ENCODE peak calls at places on chromosomes 2 and 18, in nine cellular contexts. V, S, A, X, G, N, W, P and U are unnamed samples.

GRCh38 chr2:72713857-72714256 is 112.0 kb downstream of the EXOC6B start:
- DNase-seq in W (no peak), A (no peak), P (peak), S (no peak), G (no peak), X (no peak), V (no peak), N (no peak), U (no peak)

GRCh38 chr2:160596431-160596830 is 102.8 kb upstream of the RBMS1 start:
- DNase-seq in W (no peak), X (no peak), G (no peak), P (no peak), A (no peak), V (peak), N (no peak), S (no peak), U (no peak)

GRCh38 chr2:191618046-191618788 is 59.7 kb upstream of the NABP1 start:
- DNase-seq in N (no peak), X (no peak), V (no peak), A (no peak), W (no peak), P (no peak), S (no peak), G (no peak), U (no peak)

GRCh38 chr2:138105358-138105757 is 141.1 kb downstream of the HNMT start:
- DNase-seq in A (no peak), N (no peak), P (no peak), G (no peak), X (no peak), V (no peak), W (no peak), S (no peak), U (no peak)

GRCh38 chr2:105427485-105427884 is 28.6 kb upstream of the FHL2 start:
- DNase-seq in X (no peak), S (no peak), V (no peak), G (no peak), P (peak), W (no peak), A (no peak), N (no peak), U (no peak)

GRCh38 chr2:8059255-8059654 is 622.6 kb upstream of the ID2 start:
- DNase-seq in W (no peak), N (no peak), A (no peak), G (no peak), V (no peak), X (no peak), P (no peak), S (no peak), U (no peak)

GRCh38 chr2:177270531-177270930 is 6.0 kb upstream of the NFE2L2 start:
- DNase-seq in W (no peak), X (no peak), S (no peak), A (no peak), P (no peak), V (no peak), G (no peak), N (no peak), U (no peak)

GRCh38 chr18:76953186-76953982 is 131.0 kb downstream of the ZNF236 start:
- DNase-seq in N (peak), W (peak), P (no peak), G (no peak), X (no peak), A (peak), V (peak), S (no peak), U (no peak)

GRCh38 chr2:151882786-151883445 is 54.7 kb upstream of the ARL5A start:
- DNase-seq in S (no peak), W (no peak), P (no peak), N (no peak), G (no peak), A (no peak), X (no peak), V (no peak), U (no peak)

GRCh38 chr2:138476186-138476585 is 25.4 kb upstream of the SPOPL start:
- DNase-seq in N (no peak), A (no peak), G (no peak), P (no peak), W (no peak), S (no peak), V (no peak), X (peak), U (no peak)

GRCh38 chr2:113328043-113328442 is 49.3 kb upstream of the PAX8 start:
- DNase-seq in V (no peak), W (no peak), A (no peak), S (no peak), N (no peak), P (no peak), G (no peak), X (no peak), U (no peak)

GRCh38 chr18:37661061-37661460 is 95.5 kb upstream of the CELF4 start:
- DNase-seq in P (no peak), A (no peak), V (no peak), N (no peak), W (no peak), X (no peak), G (no peak), S (no peak), U (no peak)

GRCh38 chr2:241788572-241788971 is 11.9 kb downstream of the GAL3ST2 start:
- DNase-seq in A (no peak), W (no peak), S (no peak), X (no peak), P (no peak), V (no peak), N (no peak), G (no peak), U (no peak)

GRCh38 chr2:85444629-85445028 is 26.1 kb downstream of the SH2D6 start:
- DNase-seq in A (no peak), P (no peak), V (no peak), S (no peak), X (no peak), N (no peak), G (no peak), W (peak), U (no peak)

GRCh38 chr2:119253760-119254600 is 30.3 kb downstream of the STEAP3 start:
- DNase-seq in W (no peak), S (no peak), A (no peak), V (no peak), N (no peak), G (peak), X (no peak), P (no peak), U (no peak)

GRCh38 chr2:159379181-159379580 is 92.7 kb upstream of the WDSUB1 start:
- DNase-seq in N (no peak), X (no peak), G (no peak), A (no peak), P (no peak), S (no peak), W (no peak), V (no peak), U (no peak)

GRCh38 chr2:205998601-205999000 is 87.4 kb downstream of the INO80D start:
- DNase-seq in P (no peak), A (no peak), W (peak), N (no peak), G (no peak), V (no peak), S (no peak), X (no peak), U (no peak)

GRCh38 chr2:205996156-205996555 is 89.8 kb downstream of the INO80D start:
- DNase-seq in P (no peak), G (no peak), N (no peak), A (no peak), V (no peak), X (no peak), W (peak), S (no peak), U (no peak)

GRCh38 chr2:205994344-205994743 is 91.6 kb downstream of the INO80D start:
- DNase-seq in S (no peak), V (no peak), A (no peak), X (no peak), P (no peak), G (no peak), W (no peak), N (no peak), U (no peak)

GRCh38 chr2:205990104-205990503 is 95.9 kb downstream of the INO80D start:
- DNase-seq in G (no peak), W (no peak), P (no peak), S (no peak), V (no peak), A (no peak), N (no peak), X (no peak), U (no peak)

DNA sequence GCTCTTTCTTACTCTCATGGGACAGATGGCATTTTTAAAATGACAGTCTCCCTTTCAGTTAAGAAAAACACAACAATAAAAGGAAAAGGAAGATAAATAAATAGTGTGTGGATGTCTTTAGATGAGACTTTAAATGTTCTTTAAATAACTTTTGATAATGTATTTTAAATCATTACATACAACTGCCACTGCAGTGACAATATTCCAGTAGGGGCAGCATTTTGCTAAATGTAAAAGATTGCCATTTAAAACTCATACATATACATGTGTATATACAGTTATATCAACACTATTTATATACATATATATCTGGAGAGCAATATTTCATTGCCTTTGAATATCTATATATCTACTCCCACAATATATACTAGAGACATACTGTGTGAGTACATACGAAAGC is 90.7 kb downstream of the INO80D start:
- DNase-seq in P (no peak), S (no peak), N (no peak), W (no peak), A (no peak), X (no peak), G (no peak), V (no peak), U (no peak)
- TF ChIP-seq CTCF in P (no peak), S (peak), N (no peak), W (peak), A (no peak), X (peak), G (no peak), V (no peak), U (no peak)

DNA sequence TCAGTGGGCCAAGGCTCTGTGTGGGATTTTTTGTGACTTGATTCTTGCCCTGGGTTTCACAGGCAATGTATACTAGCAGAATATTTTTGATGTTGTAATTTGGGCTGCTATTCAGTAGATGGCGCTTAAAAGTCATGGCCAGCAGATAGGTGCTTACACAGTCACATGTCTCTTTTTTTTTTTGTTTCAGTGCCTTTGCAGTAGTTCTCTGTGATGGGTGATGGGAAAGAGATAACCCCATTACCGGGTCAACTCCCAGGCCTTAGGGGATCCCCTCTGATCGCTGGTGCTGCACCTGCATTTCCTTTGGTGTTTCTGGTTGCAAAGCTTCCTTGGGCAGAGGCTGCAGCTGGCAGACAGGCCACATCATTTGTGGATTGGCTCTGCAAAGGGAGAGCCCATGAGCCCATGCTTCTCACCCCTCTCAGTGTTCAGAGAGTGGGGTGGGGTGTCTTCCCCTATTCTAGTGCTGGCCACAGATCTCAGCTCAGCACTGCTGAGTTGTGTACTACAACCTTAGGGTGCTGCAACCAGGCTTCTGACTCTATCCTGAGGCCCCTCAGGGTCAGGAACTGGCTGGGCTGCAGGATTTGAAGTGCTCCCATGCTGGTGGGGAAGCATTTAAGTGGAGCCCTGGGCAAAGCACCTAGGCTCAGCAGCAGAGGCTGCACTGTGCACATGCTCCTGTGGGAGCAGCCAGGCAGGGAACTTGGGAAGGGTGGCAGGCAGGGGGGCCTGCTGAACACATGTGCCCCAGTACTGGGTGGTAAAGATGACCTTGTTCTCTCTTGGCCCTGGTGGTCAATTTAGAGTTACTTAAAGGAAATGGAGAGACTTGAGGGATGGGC is 219.8 kb upstream of the SPHKAP start:
- DNase-seq in A (no peak), W (peak), G (no peak), S (no peak), P (peak), X (no peak), V (no peak), N (no peak), U (no peak)
- TF ChIP-seq CTCF in A (no peak), W (peak), G (peak), S (no peak), P (peak), X (no peak), V (no peak), N (no peak), U (no peak)

GRCh38 chr2:96739633-96740428 is at the start of gene LMAN2L:
- DNase-seq in X (peak), S (peak), W (peak), G (peak), P (peak), V (peak), A (peak), N (peak), U (peak)
- TF ChIP-seq CTCF in X (peak), S (no peak), W (no peak), G (no peak), P (no peak), V (no peak), A (no peak), N (no peak), U (no peak)

DNA sequence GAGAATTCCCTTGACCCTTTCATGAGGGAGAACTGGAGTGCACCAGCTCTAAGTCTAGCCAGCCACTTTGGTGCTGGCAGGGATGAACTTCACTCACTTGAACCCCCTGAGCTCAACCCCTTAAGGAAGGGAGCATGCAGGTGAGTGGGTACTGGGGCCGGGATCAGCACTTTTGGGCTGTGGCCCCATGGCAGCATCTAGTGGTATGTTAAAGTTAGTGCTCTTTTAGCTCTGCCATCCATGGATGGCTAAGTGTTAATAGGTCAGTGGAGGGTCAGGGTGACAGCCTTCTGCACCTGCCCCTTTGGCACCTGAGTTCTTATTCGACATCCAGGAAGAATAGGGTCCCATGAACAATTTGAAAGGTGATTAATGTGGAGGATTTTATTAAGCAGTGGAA is 689.0 kb upstream of the FSHR start:
- DNase-seq in P (peak), W (no peak), N (no peak), X (no peak), A (no peak), V (no peak), G (peak), S (no peak), U (no peak)
- TF ChIP-seq CTCF in P (peak), W (no peak), N (no peak), X (no peak), A (no peak), V (no peak), G (peak), S (no peak), U (no peak)

GRCh38 chr2:217943379-217944321 is 59.1 kb downstream of the TNS1 start:
- DNase-seq in N (peak), X (no peak), P (peak), V (no peak), A (peak), W (peak), S (no peak), G (peak), U (no peak)
- TF ChIP-seq CTCF in N (no peak), X (peak), P (peak), V (no peak), A (peak), W (peak), S (no peak), G (peak), U (peak)

GRCh38 chr18:47658498-47658897 is 272.0 kb downstream of the SMAD2 start:
- DNase-seq in X (no peak), V (no peak), P (no peak), S (no peak), A (no peak), W (no peak), N (no peak), G (no peak), U (no peak)
- TF ChIP-seq CTCF in X (no peak), V (no peak), P (peak), S (no peak), A (no peak), W (no peak), N (no peak), G (peak), U (no peak)

DNA sequence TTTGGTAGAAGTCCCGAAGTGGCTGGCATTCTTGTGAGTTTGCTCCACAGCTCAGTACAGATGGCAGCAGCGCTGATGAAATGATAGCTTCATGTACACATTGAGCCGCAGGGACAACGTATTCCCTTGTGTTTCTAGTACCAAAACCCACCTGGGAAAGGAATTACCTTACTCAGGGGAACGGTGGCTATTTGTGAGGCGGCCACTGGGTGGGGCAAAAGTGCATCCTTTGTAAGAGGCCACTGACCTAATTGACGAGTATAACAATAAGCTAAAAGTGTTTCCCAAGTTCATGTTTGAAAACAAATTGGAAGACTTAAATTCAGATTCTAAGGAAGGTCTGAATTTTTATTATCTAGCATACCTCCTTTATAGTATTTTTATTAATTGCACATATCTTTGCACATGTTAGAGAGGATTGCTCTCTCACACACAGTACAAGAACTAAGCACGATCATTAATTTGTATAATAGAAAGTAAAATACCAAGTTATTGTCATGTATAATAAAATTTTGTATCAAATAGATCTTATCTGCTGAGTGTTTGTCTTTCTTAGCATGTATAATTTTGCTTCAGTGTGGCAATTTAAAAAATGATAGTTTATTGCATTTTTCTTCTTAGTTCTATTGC is 25.3 kb upstream of the CDH7 start:
- DNase-seq in W (peak), N (peak), V (peak), S (no peak), A (no peak), G (peak), P (peak), X (no peak), U (no peak)
- TF ChIP-seq CTCF in W (peak), N (peak), V (peak), S (no peak), A (peak), G (peak), P (peak), X (peak), U (no peak)